ENCODE peak calls at places on chromosomes 6 and 20, in five cellular contexts. B, A, P, H and T are unnamed samples. For H4K20me1 and H3K4me1, the result is how much of the 10 kb centered on the place peaks cover.

GRCh38 chr6:89082439-89082838 is 1.9 kb downstream of the PNRC1 start:
- DNase-seq in A (peak), H (peak), B (no peak), P (no peak), T (peak)

GRCh38 chr20:8126979-8127378 is 5.1 kb upstream of the PLCB1 start:
- DNase-seq in B (no peak), H (no peak), A (no peak), P (no peak), T (no peak)

GRCh38 chr6:63440594-63440993 is 120.8 kb upstream of the LGSN start:
- DNase-seq in B (no peak), P (no peak), H (no peak), A (no peak), T (no peak)

GRCh38 chr20:16062661-16063591 is 510.3 kb downstream of the KIF16B start:
- DNase-seq in P (no peak), H (peak), A (no peak), B (peak), T (no peak)

GRCh38 chr6:30508890-30509736 is 19.8 kb downstream of the HLA-E start:
- DNase-seq in A (no peak), P (peak), B (no peak), H (no peak), T (peak)

GRCh38 chr6:112603726-112604125 is 256.6 kb downstream of the RFPL4B start:
- DNase-seq in H (no peak), A (no peak), B (no peak), P (no peak), T (no peak)

GRCh38 chr6:14804444-14805210 is 441.2 kb upstream of the JARID2 start:
- DNase-seq in H (peak), B (peak), A (peak), P (peak), T (no peak)

GRCh38 chr6:6332240-6332639 is 11.8 kb upstream of the F13A1 start:
- DNase-seq in H (no peak), P (no peak), A (no peak), B (no peak), T (peak)

GRCh38 chr6:26270121-26270861 is 94.7 kb upstream of the BTN3A2 start:
- DNase-seq in A (no peak), P (peak), B (no peak), H (no peak), T (peak)

GRCh38 chr6:131116755-131117360 is 18.4 kb upstream of the AKAP7 start:
- DNase-seq in A (peak), B (peak), H (peak), P (no peak), T (peak)

GRCh38 chr6:129475477-129476247 is 234.3 kb downstream of the ARHGAP18 start:
- DNase-seq in H (peak), A (no peak), P (no peak), B (no peak), T (no peak)

GRCh38 chr6:76831299-76831698 is 632.0 kb downstream of the HTR1B start:
- DNase-seq in B (no peak), P (no peak), H (no peak), A (no peak), T (no peak)

GRCh38 chr6:7112741-7113313 is 5.1 kb downstream of the RREB1 start:
- DNase-seq in H (no peak), B (peak), A (peak), P (no peak), T (no peak)

GRCh38 chr6:56346958-56347357 is 99.6 kb upstream of the COL21A1 start:
- DNase-seq in P (no peak), A (no peak), B (no peak), H (no peak), T (no peak)

GRCh38 chr6:36843169-36843568 is 3.9 kb upstream of the CPNE5 start:
- DNase-seq in A (no peak), B (no peak), H (no peak), P (no peak), T (no peak)

GRCh38 chr20:11469795-11470495 is 447.7 kb upstream of the BTBD3 start:
- DNase-seq in A (no peak), B (no peak), H (no peak), P (no peak), T (no peak)

GRCh38 chr20:59094576-59094975 is 52.0 kb upstream of the PRELID3B start:
- DNase-seq in P (no peak), B (no peak), A (no peak), H (no peak), T (no peak)

GRCh38 chr6:47859132-47859531 is 77.3 kb downstream of the OPN5 start:
- DNase-seq in A (no peak), P (no peak), B (no peak), H (no peak), T (no peak)

GRCh38 chr20:34033903-34034302 is 40.2 kb downstream of the RALY start:
- DNase-seq in B (no peak), P (no peak), H (no peak), A (no peak), T (no peak)

GRCh38 chr6:142702501-142703460 is 242.2 kb downstream of the HIVEP2 start:
- DNase-seq in A (no peak), B (peak), H (no peak), P (no peak), T (no peak)

GRCh38 chr6:27370391-27370790 is 18.2 kb upstream of the ZNF391 start:
- DNase-seq in H (no peak), B (no peak), A (no peak), P (no peak), T (no peak)

GRCh38 chr6:113352029-113352801 is 504.9 kb upstream of the MARCKS start:
- DNase-seq in A (peak), H (peak), P (no peak), B (no peak), T (no peak)

GRCh38 chr6:17280552-17281090 is 540 bp upstream of the RBM24 start:
- DNase-seq in H (no peak), B (peak), P (no peak), A (peak), T (no peak)

GRCh38 chr6:106510090-106510970 is 119.0 kb downstream of the RTN4IP1 start:
- DNase-seq in A (peak), P (peak), H (peak), B (peak), T (peak)

GRCh38 chr20:35734374-35734773 is 7.7 kb downstream of the RBM39 start:
- DNase-seq in P (no peak), A (no peak), H (no peak), B (no peak), T (no peak)
- H4K20me1 ChIP-seq in P (half or more), A (half or more), H (under half), B (half or more), T (half or more)

GRCh38 chr20:23361108-23361650 is 803 bp upstream of the GZF1 start:
- DNase-seq in H (peak), P (no peak), B (no peak), A (peak), T (no peak)
- H3K4me1 ChIP-seq in H (under half), P (half or more), B (under half), A (under half), T (under half)

GRCh38 chr20:48476854-48477253 is 350.9 kb downstream of the PREX1 start:
- DNase-seq in A (no peak), P (no peak), H (no peak), B (no peak), T (no peak)

GRCh38 chr20:48482790-48483189 is 345.0 kb downstream of the PREX1 start:
- DNase-seq in B (no peak), A (no peak), H (no peak), P (no peak), T (no peak)

GRCh38 chr20:48478370-48478769 is 349.4 kb downstream of the PREX1 start:
- DNase-seq in B (no peak), A (no peak), H (no peak), P (no peak), T (no peak)

GRCh38 chr20:48480391-48480790 is 347.4 kb downstream of the PREX1 start:
- DNase-seq in A (no peak), H (no peak), B (no peak), P (no peak), T (no peak)

GRCh38 chr20:48478806-48479550 is 348.8 kb downstream of the PREX1 start:
- DNase-seq in B (no peak), H (no peak), A (no peak), P (no peak), T (no peak)
- H4K20me1 ChIP-seq in B (under half), H (under half), A (under half), P (under half), T (under half)

GRCh38 chr20:63703471-63703975 is 4.3 kb downstream of the ARFRP1 start:
- DNase-seq in H (no peak), B (peak), P (no peak), A (no peak), T (no peak)

GRCh38 chr20:63701051-63701328 is 4.5 kb downstream of the TNFRSF6B start:
- DNase-seq in P (no peak), B (no peak), A (no peak), H (no peak), T (no peak)

GRCh38 chr20:63701329-63702035 is 5.0 kb downstream of the TNFRSF6B start:
- DNase-seq in A (no peak), P (no peak), B (peak), H (no peak), T (no peak)

GRCh38 chr20:63702751-63703470 is 4.9 kb downstream of the ARFRP1 start:
- DNase-seq in H (no peak), A (no peak), B (peak), P (no peak), T (no peak)

GRCh38 chr20:63702036-63702665 is 5.6 kb downstream of the ARFRP1 start:
- DNase-seq in B (peak), A (no peak), P (no peak), H (no peak), T (no peak)
- H3K4me1 ChIP-seq in B (under half), A (under half), P (under half), H (under half), T (under half)